ENCODE peak calls at places on chromosomes 11 and 22, in six cellular contexts. P is neural progenitor cell, I is A673, H is HCT116, C is H1, F is GM23248. A is an unnamed sample.

GRCh38 chr11:10899542-10899830 is 41.6 kb upstream of the ZBED5 start:
- DNase-seq in H (no peak), F (no peak), P (no peak), C (no peak), I (no peak), A (no peak)

GRCh38 chr11:104148074-104148473 is 15.9 kb downstream of the PDGFD start:
- DNase-seq in F (peak), H (no peak), P (no peak), I (no peak), C (no peak), A (no peak)

GRCh38 chr11:87645626-87646025 is 529.6 kb downstream of the RAB38 start:
- DNase-seq in P (no peak), I (no peak), C (no peak), F (no peak), H (no peak), A (no peak)

GRCh38 chr11:61793084-61793828 is 545 bp downstream of the FEN1 start:
- DNase-seq in H (no peak), I (no peak), C (no peak), F (peak), P (peak), A (no peak)

GRCh38 chr22:46006379-46007002 is 29.5 kb upstream of the WNT7B start:
- DNase-seq in P (peak), H (peak), C (peak), I (peak), F (peak), A (no peak)

GRCh38 chr11:112248216-112248615 is 12.4 kb downstream of the PLET1 start:
- DNase-seq in P (no peak), H (no peak), C (no peak), I (no peak), F (peak), A (no peak)

GRCh38 chr22:20881231-20881630 is 22.4 kb downstream of the SNAP29 start:
- DNase-seq in C (no peak), H (no peak), I (no peak), F (peak), P (no peak), A (no peak)

GRCh38 chr11:74449369-74449931 is 17.9 kb downstream of the KCNE3 start:
- DNase-seq in I (peak), F (peak), P (peak), C (no peak), H (peak), A (peak)

GRCh38 chr11:121717296-121717695 is 264.5 kb upstream of the SORL1-AS1 start:
- DNase-seq in F (no peak), I (no peak), H (no peak), P (no peak), C (no peak), A (no peak)

GRCh38 chr11:66617148-66617814 is 851 bp downstream of the RBM14 start:
- DNase-seq in F (peak), P (no peak), I (no peak), H (no peak), C (no peak), A (no peak)

GRCh38 chr11:106403751-106404150 is 326.3 kb downstream of the AASDHPPT start:
- DNase-seq in F (no peak), I (no peak), C (no peak), H (no peak), P (no peak), A (no peak)

GRCh38 chr11:108817971-108818370 is 153.1 kb downstream of the DDX10 start:
- DNase-seq in P (no peak), I (no peak), F (no peak), H (no peak), C (no peak), A (no peak)

GRCh38 chr11:134984421-134984820 is 572.4 kb upstream of the B3GAT1 start:
- DNase-seq in I (no peak), C (peak), F (no peak), H (no peak), P (no peak), A (no peak)

GRCh38 chr22:48218889-48219420 is 1456.5 kb downstream of the TBC1D22A start:
- DNase-seq in I (no peak), H (no peak), P (peak), C (peak), F (no peak), A (no peak)

GRCh38 chr11:2928605-2929510 is at the start of gene PHLDA2:
- DNase-seq in H (peak), I (peak), C (peak), F (peak), P (peak), A (no peak)

GRCh38 chr22:23147632-23148387 is 2.5 kb downstream of the RAB36 start:
- DNase-seq in C (no peak), I (no peak), H (no peak), P (no peak), F (peak), A (no peak)

GRCh38 chr11:18013790-18014507 is 1.1 kb upstream of the SERGEF start:
- DNase-seq in P (peak), C (peak), F (peak), H (no peak), I (no peak), A (no peak)

DNA sequence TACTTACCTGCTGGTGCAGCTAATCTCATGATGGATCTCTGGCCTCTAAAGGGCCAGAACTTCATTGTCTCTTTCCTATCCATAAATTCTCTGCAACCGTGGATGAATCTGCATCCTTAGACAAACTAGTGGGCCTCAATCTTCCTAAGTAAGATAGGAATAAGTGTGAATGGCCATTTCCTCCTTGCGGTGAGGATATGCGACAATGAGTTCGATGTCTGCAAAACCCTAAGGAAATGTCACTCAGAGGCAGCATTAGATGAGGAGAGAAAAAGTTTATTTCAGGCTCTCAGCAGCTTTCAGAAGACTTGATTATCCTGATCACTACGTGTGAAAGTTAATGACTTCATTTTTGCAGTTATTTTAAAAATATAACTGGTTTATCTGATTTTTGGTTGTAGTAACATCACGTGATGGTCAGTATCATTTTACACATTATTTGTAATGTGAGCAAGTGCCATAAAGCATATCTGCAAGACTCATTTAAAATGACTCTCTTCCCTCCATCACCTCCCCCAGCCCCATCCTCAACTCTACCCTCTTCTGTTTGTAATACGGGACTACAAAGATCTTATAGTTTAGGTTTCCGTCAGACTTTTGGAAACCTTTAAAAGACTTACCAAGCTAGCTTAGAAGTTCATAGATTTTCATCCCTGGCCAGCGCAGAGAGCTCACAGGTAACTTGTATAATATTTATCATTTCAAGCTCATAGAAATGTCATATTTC is 10.2 kb downstream of the GRAP2 start:
- DNase-seq in C (no peak), F (no peak), P (no peak), H (no peak), I (no peak), A (no peak)
- TF ChIP-seq EZH2 in C (no peak), F (no peak), P (no peak), H (no peak), I (no peak), A (no peak)

DNA sequence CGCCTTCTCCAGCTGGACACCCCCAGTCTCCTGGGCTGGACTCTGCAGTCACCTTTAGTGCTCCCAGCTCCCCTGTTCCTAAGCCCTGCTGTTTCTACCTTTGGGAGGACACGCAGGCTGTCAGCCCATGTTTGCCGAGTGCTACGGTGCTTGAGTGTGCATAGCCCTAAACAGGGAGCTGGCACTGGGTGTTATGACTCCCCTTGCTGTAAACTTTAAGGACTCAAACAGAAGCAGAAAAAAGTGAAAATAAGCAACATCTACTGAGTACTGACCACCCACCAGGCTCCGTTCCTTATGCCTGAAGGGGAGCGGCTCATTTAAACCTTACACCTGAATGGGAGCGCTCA is 7.3 kb upstream of the APOBEC3B start:
- DNase-seq in I (no peak), H (no peak), F (no peak), P (no peak), C (no peak), A (no peak)
- H3K4me3 ChIP-seq in I (no peak), H (no peak), F (no peak), P (no peak), C (no peak), A (no peak)

GRCh38 chr11:76321820-76322524 is 59.0 kb downstream of the THAP12 start:
- DNase-seq in F (no peak), P (peak), H (no peak), C (no peak), I (no peak), A (no peak)
- TF ChIP-seq EZH2 in F (no peak), P (peak), H (no peak), C (peak), I (no peak), A (no peak)

GRCh38 chr11:124864892-124865180 is 396 bp upstream of the ROBO3 start:
- DNase-seq in I (no peak), P (no peak), H (no peak), F (no peak), C (no peak), A (no peak)
- H3K4me3 ChIP-seq in I (peak), P (peak), H (no peak), F (no peak), C (no peak), A (no peak)

GRCh38 chr11:6437423-6437822 is 3.4 kb downstream of the HPX start:
- DNase-seq in P (no peak), F (no peak), C (no peak), I (no peak), H (no peak), A (no peak)

GRCh38 chr11:6433998-6434650 is 6.7 kb downstream of the HPX start:
- DNase-seq in I (no peak), F (no peak), H (no peak), P (no peak), C (no peak), A (no peak)

GRCh38 chr11:6440906-6441358 is at the start of gene HPX:
- DNase-seq in P (no peak), F (no peak), C (no peak), H (no peak), I (no peak), A (no peak)

GRCh38 chr11:6438979-6439571 is 1.7 kb downstream of the HPX start:
- DNase-seq in P (peak), I (peak), F (peak), H (peak), C (peak), A (peak)

GRCh38 chr11:6437993-6438392 is 2.8 kb downstream of the HPX start:
- DNase-seq in P (no peak), H (no peak), C (no peak), F (no peak), I (no peak), A (no peak)
- TF ChIP-seq EZH2 in P (no peak), H (no peak), C (no peak), F (no peak), I (no peak), A (no peak)

GRCh38 chr11:36627006-36627405 is 29.0 kb upstream of the RAG2 start:
- DNase-seq in F (no peak), C (no peak), P (no peak), H (no peak), I (no peak), A (no peak)
- H3K4me3 ChIP-seq in F (no peak), C (no peak), P (no peak), H (no peak), I (no peak), A (no peak)

DNA sequence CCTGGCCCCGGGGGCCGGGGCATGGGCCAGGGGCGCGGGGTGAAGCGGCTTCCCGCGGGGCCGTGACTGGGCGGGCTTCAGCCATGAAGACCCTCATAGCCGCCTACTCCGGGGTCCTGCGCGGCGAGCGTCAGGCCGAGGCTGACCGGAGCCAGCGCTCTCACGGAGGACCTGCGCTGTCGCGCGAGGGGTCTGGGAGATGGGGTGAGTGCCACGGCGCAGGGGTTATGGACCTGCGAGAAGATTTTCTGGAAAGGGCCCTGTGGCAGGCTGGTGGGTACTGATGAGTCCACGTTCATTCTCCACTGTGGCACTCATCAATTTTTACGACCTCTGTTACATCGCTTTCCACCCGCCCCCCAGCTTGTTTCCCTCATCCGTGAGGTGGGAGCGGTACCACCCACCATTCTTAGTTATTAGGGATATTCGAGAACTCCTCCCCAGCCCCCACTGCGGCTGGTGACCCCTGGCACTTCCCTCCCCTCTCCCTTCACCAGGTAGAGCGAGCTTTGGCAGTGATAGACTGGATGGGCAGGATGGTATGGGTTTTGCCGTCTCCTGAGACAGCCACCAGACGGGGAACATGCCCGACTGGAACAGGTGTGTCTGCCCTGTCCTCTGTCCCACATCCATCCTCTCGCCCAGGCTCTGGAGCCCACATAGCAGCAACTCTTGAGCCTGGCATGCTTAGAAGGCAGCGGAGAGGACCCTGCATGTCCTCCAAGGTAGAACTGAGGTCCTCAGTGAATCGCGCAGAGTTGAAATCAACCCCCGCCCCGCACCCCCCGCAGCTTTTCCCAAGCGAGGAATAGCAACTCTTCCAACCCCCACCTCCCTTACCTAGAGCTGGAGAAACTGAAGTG is 562 bp downstream of the DGAT2 start:
- DNase-seq in H (no peak), C (peak), I (no peak), F (peak), P (no peak), A (no peak)
- TF ChIP-seq EZH2 in H (no peak), C (peak), I (no peak), F (no peak), P (peak), A (no peak)

GRCh38 chr11:120399312-120399711 is 63.1 kb downstream of the ARHGEF12 start:
- DNase-seq in H (no peak), C (no peak), I (no peak), P (no peak), F (peak), A (no peak)

GRCh38 chr11:120401506-120401905 is 65.3 kb downstream of the ARHGEF12 start:
- DNase-seq in P (no peak), F (no peak), I (no peak), H (no peak), C (no peak), A (no peak)

GRCh38 chr11:120398184-120398583 is 62.0 kb downstream of the ARHGEF12 start:
- DNase-seq in F (peak), C (no peak), I (no peak), H (no peak), P (no peak), A (no peak)

GRCh38 chr11:120403966-120404365 is 67.8 kb downstream of the ARHGEF12 start:
- DNase-seq in I (peak), H (no peak), C (no peak), P (no peak), F (no peak), A (no peak)

DNA sequence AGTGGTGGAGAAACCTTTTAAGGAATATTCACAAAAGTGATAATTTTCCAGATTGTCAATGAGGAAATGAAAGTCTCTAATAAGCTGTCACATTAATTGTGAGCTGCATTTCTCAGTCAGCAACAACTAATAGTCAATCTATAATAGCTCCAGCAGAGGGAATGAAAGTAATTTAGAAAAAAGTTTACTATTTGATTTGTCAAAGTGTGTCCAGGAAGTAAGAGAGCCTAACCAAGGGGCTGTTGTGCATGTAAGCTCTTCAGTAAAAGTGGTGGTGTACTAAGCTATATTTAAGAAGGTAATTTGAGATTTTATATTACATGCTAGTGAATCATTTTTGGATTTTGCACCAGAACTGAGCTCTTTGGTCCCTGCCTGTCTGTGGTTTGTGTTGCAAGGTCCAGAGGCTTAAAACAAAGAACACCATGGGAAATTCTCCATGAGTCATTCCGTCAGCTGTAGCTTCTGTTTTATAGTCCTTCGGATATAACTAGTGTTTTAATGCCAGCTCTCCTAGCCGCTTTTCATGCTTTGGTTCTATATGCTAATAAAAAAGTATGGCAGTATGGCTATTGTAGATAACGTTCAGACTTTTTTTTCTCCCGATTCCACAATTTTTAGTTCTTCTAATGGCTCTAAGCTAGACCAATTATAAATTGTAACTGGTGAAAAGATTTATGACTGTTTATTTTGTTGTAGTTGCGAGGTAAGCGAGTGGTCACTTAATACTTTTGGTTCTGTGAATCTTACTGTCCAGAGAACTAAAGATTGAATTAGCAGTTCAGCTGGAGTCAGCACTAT is 64.6 kb downstream of the ARHGEF12 start:
- DNase-seq in C (no peak), P (no peak), I (peak), F (peak), H (peak), A (no peak)
- H3K4me3 ChIP-seq in C (no peak), P (no peak), I (peak), F (peak), H (peak), A (peak)

A was measured in SK-N-MC.